ENCODE peak calls at places on chromosomes 13 and 19, in seven cellular contexts. R is MG63, W is stomach, T is H1, U is heart left ventricle, S is SK-N-SH, F is cardiac muscle cell. H is an unnamed sample.

GRCh38 chr13:39818953-39819352 is 163.5 kb downstream of the COG6 start:
- DNase-seq in R (no peak), W (no peak), T (no peak), U (no peak), S (no peak), F (peak; percentile 4), H (no peak)

GRCh38 chr19:11420894-11421606 is 1.9 kb upstream of the RGL3 start:
- DNase-seq in R (no peak), W (no peak), T (peak; percentile 86), U (peak; percentile 53), S (no peak), F (no peak), H (peak; percentile 78)

GRCh38 chr13:113369189-113369588 is 5.3 kb upstream of the GRTP1 start:
- DNase-seq in R (no peak), W (peak; percentile 23), T (peak; percentile 46), U (no peak), S (no peak), F (no peak), H (peak; percentile 31)

GRCh38 chr19:45200614-45201013 is 22.0 kb downstream of the BLOC1S3 start:
- DNase-seq in R (peak; percentile 27), W (peak; percentile 33), T (peak; percentile 69), U (peak; percentile 23), S (no peak), F (peak; percentile 80), H (peak; percentile 52)

GRCh38 chr13:47903836-47904235 is 97.2 kb downstream of the SUCLA2 start:
- DNase-seq in R (no peak), W (no peak), T (no peak), U (no peak), S (no peak), F (peak; percentile 60), H (no peak)

GRCh38 chr13:103517066-103517767 is 451.0 kb upstream of the SLC10A2 start:
- DNase-seq in R (no peak), W (no peak), T (no peak), U (no peak), S (no peak), F (no peak), H (no peak)

GRCh38 chr13:61463027-61463426 is 47.4 kb upstream of the PCDH20 start:
- DNase-seq in R (no peak), W (no peak), T (no peak), U (no peak), S (no peak), F (no peak), H (no peak)

GRCh38 chr19:40831502-40832430 is 18.5 kb downstream of the CYP2A6 start:
- DNase-seq in R (peak; percentile 75), W (no peak), T (no peak), U (no peak), S (no peak), F (peak; percentile 98), H (no peak)

GRCh38 chr19:15498156-15498858 is 10.0 kb upstream of the CYP4F22 start:
- DNase-seq in R (no peak), W (no peak), T (no peak), U (no peak), S (no peak), F (no peak), H (no peak)

GRCh38 chr19:18385359-18385674 is 641 bp upstream of the GDF15 start:
- DNase-seq in R (no peak), W (no peak), T (no peak), U (no peak), S (no peak), F (no peak), H (no peak)

GRCh38 chr19:35719402-35720162 is 1.8 kb downstream of the KMT2B start:
- DNase-seq in R (no peak), W (no peak), T (no peak), U (no peak), S (no peak), F (no peak), H (peak; percentile 57)

GRCh38 chr19:42450314-42450934 is 7.7 kb upstream of the CXCL17 start:
- DNase-seq in R (peak; percentile 62), W (peak; percentile 95), T (peak; percentile 72), U (peak; percentile 80), S (peak; percentile 75), F (peak; percentile 92), H (peak; percentile 80)

GRCh38 chr13:26914624-26915023 is 154.0 kb upstream of the GPR12 start:
- DNase-seq in R (peak; percentile 37), W (no peak), T (no peak), U (no peak), S (no peak), F (peak; percentile 10), H (no peak)

GRCh38 chr13:68173111-68173510 is 943.0 kb upstream of the PCDH9 start:
- DNase-seq in R (no peak), W (no peak), T (no peak), U (no peak), S (no peak), F (no peak), H (no peak)

GRCh38 chr13:72963762-72964161 is 95.0 kb upstream of the KLF5 start:
- DNase-seq in R (no peak), W (no peak), T (no peak), U (no peak), S (no peak), F (no peak), H (no peak)

GRCh38 chr13:36130168-36130541 is 1.0 kb downstream of the DCLK1 start:
- DNase-seq in R (no peak), W (no peak), T (no peak), U (no peak), S (no peak), F (no peak), H (no peak)

GRCh38 chr13:36124236-36124822 is 6.9 kb downstream of the DCLK1 start:
- DNase-seq in R (peak; percentile 74), W (no peak), T (no peak), U (peak; percentile 24), S (no peak), F (peak; percentile 83), H (no peak)

GRCh38 chr13:36125841-36126240 is 5.3 kb downstream of the DCLK1 start:
- DNase-seq in R (no peak), W (no peak), T (no peak), U (no peak), S (no peak), F (no peak), H (no peak)

GRCh38 chr13:36129539-36129938 is 1.6 kb downstream of the DCLK1 start:
- DNase-seq in R (no peak), W (no peak), T (no peak), U (no peak), S (no peak), F (no peak), H (no peak)

DNA sequence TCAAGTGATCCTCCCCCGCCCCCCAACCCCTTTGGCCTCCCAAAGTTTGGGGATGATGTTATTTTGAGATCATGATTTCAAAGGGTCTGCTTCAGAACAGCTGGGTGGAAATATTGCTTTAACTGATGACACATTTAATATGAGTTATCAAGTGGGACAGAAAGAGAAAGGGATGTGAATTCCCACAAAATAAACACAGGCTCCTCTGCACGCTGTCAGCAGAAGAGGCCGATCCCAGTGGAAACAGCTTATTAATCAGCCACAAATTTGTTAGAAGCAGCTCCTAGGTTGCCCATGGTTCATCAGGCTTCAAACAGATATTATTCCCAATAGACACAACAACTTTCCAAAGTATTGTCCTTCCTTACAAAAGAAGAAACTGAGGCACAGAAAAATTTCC is 4.7 kb downstream of the DCLK1 start:
- DNase-seq in R (no peak), W (no peak), T (no peak), U (no peak), S (no peak), F (no peak), H (no peak)
- H3K4me3 ChIP-seq in R (no peak overlapping the region), W (no peak overlapping the region), T (no peak overlapping the region), U (no peak overlapping the region), S (no peak overlapping the region), F (no peak overlapping the region), H (no peak overlapping the region)

GRCh38 chr19:48683349-48683748 is 10.5 kb upstream of the NTN5 start:
- DNase-seq in R (no peak), W (no peak), T (no peak), U (peak; percentile 58), S (no peak), F (peak; percentile 65), H (peak; percentile 47)

GRCh38 chr19:48678201-48678600 is 5.4 kb upstream of the NTN5 start:
- DNase-seq in R (no peak), W (peak; percentile 73), T (no peak), U (no peak), S (no peak), F (no peak), H (peak; percentile 23)

GRCh38 chr19:48681127-48681470 is 8.3 kb upstream of the NTN5 start:
- DNase-seq in R (peak; percentile 46), W (peak; percentile 57), T (no peak), U (no peak), S (no peak), F (peak; percentile 93), H (peak; percentile 25)

GRCh38 chr19:48676887-48677286 is 4.1 kb upstream of the NTN5 start:
- DNase-seq in R (no peak), W (peak; percentile 67), T (no peak), U (no peak), S (no peak), F (no peak), H (no peak)

GRCh38 chr19:48680436-48681126 is 7.8 kb upstream of the NTN5 start:
- DNase-seq in R (no peak), W (no peak), T (no peak), U (no peak), S (no peak), F (no peak), H (peak; percentile 38)
- H3K27me3 ChIP-seq in R (no peaks in the 10 kb centered on the region), W (no peaks in the 10 kb centered on the region), T (no peaks in the 10 kb centered on the region), U (no peaks in the 10 kb centered on the region), S (no peaks in the 10 kb centered on the region), F (no peaks in the 10 kb centered on the region), H (peaks cover 1% of the 10 kb centered on the region)

GRCh38 chr19:8486661-8487136 is 15.7 kb downstream of the PRAM1 start:
- DNase-seq in R (no peak), W (no peak), T (no peak), U (no peak), S (no peak), F (no peak), H (no peak)

GRCh38 chr19:8490395-8490760 is 12.1 kb downstream of the PRAM1 start:
- DNase-seq in R (no peak), W (no peak), T (no peak), U (no peak), S (no peak), F (no peak), H (peak; percentile 56)

GRCh38 chr19:8487137-8487851 is 15.1 kb downstream of the PRAM1 start:
- DNase-seq in R (no peak), W (no peak), T (no peak), U (no peak), S (no peak), F (no peak), H (peak; percentile 35)

GRCh38 chr19:8489591-8490394 is 12.6 kb downstream of the PRAM1 start:
- DNase-seq in R (no peak), W (no peak), T (no peak), U (no peak), S (no peak), F (no peak), H (peak; percentile 68)

GRCh38 chr19:8488351-8488750 is 14.1 kb downstream of the PRAM1 start:
- DNase-seq in R (no peak), W (no peak), T (no peak), U (no peak), S (no peak), F (no peak), H (no peak)
- H3K36me3 ChIP-seq in R (peaks cover 69% of the 10 kb centered on the region), W (peaks cover 69% of the 10 kb centered on the region), T (peaks cover 48% of the 10 kb centered on the region), U (peaks cover 45% of the 10 kb centered on the region), S (peaks cover 52% of the 10 kb centered on the region), F (peaks cover 42% of the 10 kb centered on the region), H (peaks cover 40% of the 10 kb centered on the region)

GRCh38 chr13:37868691-37869505 is 674 bp downstream of the TRPC4 start:
- DNase-seq in R (peak; percentile 7), W (no peak), T (peak; percentile 66), U (no peak), S (no peak), F (peak; percentile 72), H (peak; percentile 32)
- H3K4me3 ChIP-seq in R (peak overlapping the region; percentile 56), W (peak overlapping the region; percentile 63), T (peak overlapping the region; percentile 94), U (peak overlapping the region; percentile 1), S (peak overlapping the region; percentile 27), F (peak overlapping the region; percentile 44), H (peak overlapping the region; percentile 67)

H was measured in H7.